ENCODE peak calls at places on chromosomes 16 and 17, in six cellular contexts. One of them, this sample, is unnamed.

GRCh38 chr16:3004319-3004718 is 8.4 kb upstream of the CLDN9 start:
- DNase-seq in mesothelial cell of epicardium: no peak
- DNase-seq in HCT116: no peak
- DNase-seq in GDM1: no peak
- DNase-seq in CD4-positive, alpha-beta T cell: no peak
- DNase-seq in heart left ventricle: no peak
- DNase-seq in this sample: no peak

GRCh38 chr17:539766-540165 is 174.9 kb downstream of the VPS53 start:
- DNase-seq in mesothelial cell of epicardium: no peak
- DNase-seq in HCT116: no peak
- DNase-seq in GDM1: no peak
- DNase-seq in CD4-positive, alpha-beta T cell: no peak
- DNase-seq in heart left ventricle: no peak
- DNase-seq in this sample: no peak

GRCh38 chr17:39921323-39921722 is 2.9 kb upstream of the GSDMB start:
- DNase-seq in mesothelial cell of epicardium: no peak
- DNase-seq in HCT116: no peak
- DNase-seq in GDM1: peak
- DNase-seq in CD4-positive, alpha-beta T cell: no peak
- DNase-seq in heart left ventricle: no peak
- DNase-seq in this sample: no peak

GRCh38 chr16:85413713-85414663 is 199.1 kb upstream of the GSE1 start:
- DNase-seq in mesothelial cell of epicardium: no peak
- DNase-seq in HCT116: no peak
- DNase-seq in GDM1: no peak
- DNase-seq in CD4-positive, alpha-beta T cell: no peak
- DNase-seq in heart left ventricle: no peak
- DNase-seq in this sample: peak

GRCh38 chr17:13589658-13590057 is 12.1 kb downstream of the HS3ST3A1 start:
- DNase-seq in mesothelial cell of epicardium: no peak
- DNase-seq in HCT116: no peak
- DNase-seq in GDM1: no peak
- DNase-seq in CD4-positive, alpha-beta T cell: no peak
- DNase-seq in heart left ventricle: no peak
- DNase-seq in this sample: no peak

GRCh38 chr17:75707096-75707720 is 14.1 kb upstream of the ITGB4 start:
- DNase-seq in mesothelial cell of epicardium: no peak
- DNase-seq in HCT116: peak
- DNase-seq in GDM1: no peak
- DNase-seq in CD4-positive, alpha-beta T cell: no peak
- DNase-seq in heart left ventricle: peak
- DNase-seq in this sample: no peak

GRCh38 chr16:71622088-71622487 is 3.9 kb upstream of the MARVELD3 start:
- DNase-seq in mesothelial cell of epicardium: no peak
- DNase-seq in HCT116: no peak
- DNase-seq in GDM1: no peak
- DNase-seq in CD4-positive, alpha-beta T cell: no peak
- DNase-seq in heart left ventricle: no peak
- DNase-seq in this sample: no peak

GRCh38 chr17:82060614-82061013 is 5.0 kb downstream of the DUS1L start:
- DNase-seq in mesothelial cell of epicardium: no peak
- DNase-seq in HCT116: no peak
- DNase-seq in GDM1: no peak
- DNase-seq in CD4-positive, alpha-beta T cell: no peak
- DNase-seq in heart left ventricle: no peak
- DNase-seq in this sample: no peak

GRCh38 chr17:28228109-28228840 is 90.7 kb upstream of the TMEM97 start:
- DNase-seq in mesothelial cell of epicardium: no peak
- DNase-seq in HCT116: no peak
- DNase-seq in GDM1: no peak
- DNase-seq in CD4-positive, alpha-beta T cell: no peak
- DNase-seq in heart left ventricle: no peak
- DNase-seq in this sample: no peak

GRCh38 chr17:29084476-29085148 is 41.7 kb downstream of the PIPOX start:
- DNase-seq in mesothelial cell of epicardium: no peak
- DNase-seq in HCT116: no peak
- DNase-seq in GDM1: no peak
- DNase-seq in CD4-positive, alpha-beta T cell: no peak
- DNase-seq in heart left ventricle: no peak
- DNase-seq in this sample: no peak

GRCh38 chr17:7947651-7948050 is 15.6 kb downstream of the CNTROB start:
- DNase-seq in mesothelial cell of epicardium: no peak
- DNase-seq in HCT116: no peak
- DNase-seq in GDM1: no peak
- DNase-seq in CD4-positive, alpha-beta T cell: no peak
- DNase-seq in heart left ventricle: no peak
- DNase-seq in this sample: no peak

GRCh38 chr16:85096921-85097320 is 15.4 kb downstream of the CIBAR2 start:
- DNase-seq in mesothelial cell of epicardium: no peak
- DNase-seq in HCT116: no peak
- DNase-seq in GDM1: no peak
- DNase-seq in CD4-positive, alpha-beta T cell: no peak
- DNase-seq in heart left ventricle: no peak
- DNase-seq in this sample: no peak

GRCh38 chr17:45016823-45017222 is 34.6 kb downstream of the DCAKD start:
- DNase-seq in mesothelial cell of epicardium: no peak
- DNase-seq in HCT116: no peak
- DNase-seq in GDM1: no peak
- DNase-seq in CD4-positive, alpha-beta T cell: no peak
- DNase-seq in heart left ventricle: no peak
- DNase-seq in this sample: no peak

GRCh38 chr16:3022697-3023414 is 886 bp downstream of the HCFC1R1 start:
- DNase-seq in mesothelial cell of epicardium: no peak
- DNase-seq in HCT116: no peak
- DNase-seq in GDM1: peak
- DNase-seq in CD4-positive, alpha-beta T cell: no peak
- DNase-seq in heart left ventricle: no peak
- DNase-seq in this sample: no peak

GRCh38 chr17:7041607-7042506 is 2.0 kb downstream of the SLC16A11 start:
- DNase-seq in mesothelial cell of epicardium: peak
- DNase-seq in HCT116: no peak
- DNase-seq in GDM1: no peak
- DNase-seq in CD4-positive, alpha-beta T cell: no peak
- DNase-seq in heart left ventricle: no peak
- DNase-seq in this sample: peak

GRCh38 chr16:23182675-23183485 is at the start of gene SCNN1G:
- DNase-seq in mesothelial cell of epicardium: no peak
- DNase-seq in HCT116: no peak
- DNase-seq in GDM1: no peak
- DNase-seq in CD4-positive, alpha-beta T cell: no peak
- DNase-seq in heart left ventricle: peak
- DNase-seq in this sample: no peak

GRCh38 chr17:82320956-82321927 is 3.8 kb upstream of the CD7 start:
- DNase-seq in mesothelial cell of epicardium: peak
- DNase-seq in HCT116: no peak
- DNase-seq in GDM1: no peak
- DNase-seq in CD4-positive, alpha-beta T cell: peak
- DNase-seq in heart left ventricle: no peak
- DNase-seq in this sample: peak

GRCh38 chr16:23527961-23528634 is 17.8 kb upstream of the GGA2 start:
- DNase-seq in mesothelial cell of epicardium: no peak
- DNase-seq in HCT116: no peak
- DNase-seq in GDM1: no peak
- DNase-seq in CD4-positive, alpha-beta T cell: no peak
- DNase-seq in heart left ventricle: no peak
- DNase-seq in this sample: no peak

GRCh38 chr17:19703776-19704371 is 12.5 kb downstream of the SLC47A2 start:
- DNase-seq in mesothelial cell of epicardium: no peak
- DNase-seq in HCT116: no peak
- DNase-seq in GDM1: no peak
- DNase-seq in CD4-positive, alpha-beta T cell: no peak
- DNase-seq in heart left ventricle: no peak
- DNase-seq in this sample: no peak

GRCh38 chr17:57158296-57158695 is 73.2 kb downstream of the AKAP1 start:
- DNase-seq in mesothelial cell of epicardium: no peak
- DNase-seq in HCT116: no peak
- DNase-seq in GDM1: no peak
- DNase-seq in CD4-positive, alpha-beta T cell: no peak
- DNase-seq in heart left ventricle: no peak
- DNase-seq in this sample: no peak

GRCh38 chr16:66290431-66290830 is 76.1 kb upstream of the CDH5 start:
- DNase-seq in mesothelial cell of epicardium: no peak
- DNase-seq in HCT116: no peak
- DNase-seq in GDM1: no peak
- DNase-seq in CD4-positive, alpha-beta T cell: no peak
- DNase-seq in heart left ventricle: no peak
- DNase-seq in this sample: no peak

GRCh38 chr17:8865385-8865784 is 2.1 kb downstream of the PIK3R6 start:
- DNase-seq in mesothelial cell of epicardium: no peak
- DNase-seq in HCT116: no peak
- DNase-seq in GDM1: no peak
- DNase-seq in CD4-positive, alpha-beta T cell: no peak
- DNase-seq in heart left ventricle: no peak
- DNase-seq in this sample: no peak

GRCh38 chr17:76353004-76353598 is 615 bp downstream of the PRPSAP1 start:
- DNase-seq in mesothelial cell of epicardium: no peak
- DNase-seq in HCT116: no peak
- DNase-seq in GDM1: no peak
- DNase-seq in CD4-positive, alpha-beta T cell: no peak
- DNase-seq in heart left ventricle: peak
- DNase-seq in this sample: no peak

GRCh38 chr16:73329363-73330306 is 281.7 kb upstream of the ZFHX3 start:
- DNase-seq in mesothelial cell of epicardium: no peak
- DNase-seq in HCT116: no peak
- DNase-seq in GDM1: no peak
- DNase-seq in CD4-positive, alpha-beta T cell: no peak
- DNase-seq in heart left ventricle: no peak
- DNase-seq in this sample: no peak

GRCh38 chr16:13767215-13767614 is 152.7 kb upstream of the ERCC4 start:
- DNase-seq in mesothelial cell of epicardium: no peak
- DNase-seq in HCT116: no peak
- DNase-seq in GDM1: peak
- DNase-seq in CD4-positive, alpha-beta T cell: no peak
- DNase-seq in heart left ventricle: no peak
- DNase-seq in this sample: no peak

GRCh38 chr16:9053006-9053601 is 38.3 kb upstream of the HAPSTR1 start:
- DNase-seq in mesothelial cell of epicardium: peak
- DNase-seq in HCT116: peak
- DNase-seq in GDM1: no peak
- DNase-seq in CD4-positive, alpha-beta T cell: no peak
- DNase-seq in heart left ventricle: peak
- DNase-seq in this sample: no peak

GRCh38 chr17:67628580-67629013 is 89.1 kb upstream of the NOL11 start:
- DNase-seq in mesothelial cell of epicardium: no peak
- DNase-seq in HCT116: no peak
- DNase-seq in GDM1: no peak
- DNase-seq in CD4-positive, alpha-beta T cell: no peak
- DNase-seq in heart left ventricle: no peak
- DNase-seq in this sample: no peak

GRCh38 chr17:9432121-9432866 is 143.3 kb downstream of the STX8 start:
- DNase-seq in mesothelial cell of epicardium: no peak
- DNase-seq in HCT116: no peak
- DNase-seq in GDM1: no peak
- DNase-seq in CD4-positive, alpha-beta T cell: no peak
- DNase-seq in heart left ventricle: no peak
- DNase-seq in this sample: no peak